ENCODE peak calls at places on chromosomes 16 and 17, in five cellular contexts. F, W, Z, S and A are unnamed samples.

GRCh38 chr17:12376276-12376675 is 289.4 kb upstream of the MYOCD start:
- DNase-seq in W (no peak), F (no peak), S (no peak), Z (no peak), A (no peak)

GRCh38 chr16:72946474-72947194 is 101.3 kb downstream of the ZFHX3 start:
- DNase-seq in W (no peak), S (no peak), F (peak; percentile 62), Z (peak; percentile 94), A (no peak)

GRCh38 chr16:87698676-87699179 is 67.1 kb downstream of the KLHDC4 start:
- DNase-seq in F (no peak), W (no peak), Z (no peak), S (no peak), A (no peak)

GRCh38 chr16:4240624-4241023 is 1.3 kb downstream of the SRL start:
- DNase-seq in F (no peak), Z (no peak), S (no peak), W (no peak), A (no peak)

GRCh38 chr16:27973678-27974077 is 89.8 kb downstream of the GSG1L start:
- DNase-seq in F (no peak), Z (no peak), W (no peak), S (no peak), A (peak; percentile 24)

GRCh38 chr16:2675714-2676113 is 6.6 kb upstream of the KCTD5 start:
- DNase-seq in Z (no peak), F (no peak), W (no peak), S (no peak), A (no peak)

GRCh38 chr17:18235743-18236256 is 10.4 kb downstream of the LLGL1 start:
- DNase-seq in Z (no peak), W (peak; percentile 72), F (no peak), S (no peak), A (no peak)

GRCh38 chr17:7058831-7059447 is 15.0 kb upstream of the SLC16A11 start:
- DNase-seq in Z (no peak), S (no peak), W (peak; percentile 96), F (no peak), A (no peak)

GRCh38 chr16:89827383-89828198 is 684 bp upstream of the SPIRE2 start:
- DNase-seq in S (peak; percentile 58), W (peak; percentile 18), F (peak; percentile 74), Z (peak; percentile 62), A (peak; percentile 40)

GRCh38 chr16:53022374-53022773 is 30.3 kb downstream of the CHD9NB start:
- DNase-seq in F (no peak), Z (peak; percentile 33), W (peak; percentile 53), S (peak; percentile 57), A (peak; percentile 79)

GRCh38 chr17:70855401-70856054 is 686.2 kb downstream of the KCNJ2 start:
- DNase-seq in Z (peak; percentile 54), W (no peak), S (no peak), F (no peak), A (no peak)

GRCh38 chr17:63550816-63551639 is 751 bp downstream of the DCAF7 start:
- DNase-seq in Z (no peak), F (no peak), S (peak; percentile 48), W (peak; percentile 59), A (peak; percentile 78)

GRCh38 chr16:11181889-11182279 is 74.1 kb downstream of the SOCS1 start:
- DNase-seq in S (no peak), Z (peak; percentile 54), F (no peak), W (no peak), A (no peak)

GRCh38 chr16:28261916-28262315 is 30.4 kb upstream of the SBK1 start:
- DNase-seq in S (no peak), Z (no peak), W (no peak), F (no peak), A (no peak)

GRCh38 chr17:7250655-7251329 is 742 bp downstream of the CTDNEP1 start:
- DNase-seq in Z (no peak), W (peak; percentile 42), F (no peak), S (no peak), A (no peak)

GRCh38 chr16:81238296-81239011 is at the start of gene BCO1:
- DNase-seq in F (peak; percentile 52), Z (peak; percentile 84), S (peak; percentile 71), W (peak; percentile 43), A (peak; percentile 75)

GRCh38 chr16:88790312-88791150 is 5.5 kb upstream of the PIEZO1 start:
- DNase-seq in S (no peak), Z (peak; percentile 51), F (no peak), W (no peak), A (no peak)

GRCh38 chr17:34255841-34256240 is 756 bp downstream of the CCL2 start:
- DNase-seq in S (no peak), F (no peak), Z (no peak), W (peak; percentile 10), A (no peak)

GRCh38 chr17:66425751-66426396 is 123.5 kb downstream of the PRKCA start:
- DNase-seq in S (no peak), W (no peak), Z (no peak), F (no peak), A (no peak)

GRCh38 chr16:66942981-66943380 is 7.7 kb downstream of the CES2 start:
- DNase-seq in Z (no peak), W (no peak), S (no peak), F (no peak), A (no peak)

GRCh38 chr17:19304209-19304608 is 58.3 kb downstream of the B9D1 start:
- DNase-seq in S (no peak), W (peak; percentile 74), F (no peak), Z (peak; percentile 81), A (no peak)

GRCh38 chr17:5413682-5414081 is 5.8 kb downstream of the NUP88 start:
- DNase-seq in W (peak; percentile 76), Z (no peak), S (no peak), F (no peak), A (peak; percentile 61)

GRCh38 chr17:80220709-80221215 is 535 bp downstream of the SLC26A11 start:
- DNase-seq in W (peak; percentile 14), S (no peak), F (no peak), Z (peak; percentile 20), A (peak; percentile 51)

GRCh38 chr17:19301274-19301946 is 61.1 kb downstream of the B9D1 start:
- DNase-seq in S (no peak), W (no peak), F (no peak), Z (no peak), A (no peak)

GRCh38 chr17:72117748-72118587 is 2.9 kb upstream of the SOX9 start:
- DNase-seq in Z (peak; percentile 17), S (no peak), W (no peak), F (no peak), A (no peak)

GRCh38 chr16:71526111-71526998 is at the start of gene CHST4:
- DNase-seq in Z (no peak), F (no peak), W (no peak), S (peak; percentile 20), A (peak; percentile 30)

GRCh38 chr17:73643012-73643845 is 1.0 kb downstream of the SDK2 start:
- DNase-seq in W (no peak), Z (no peak), F (peak; percentile 63), S (peak; percentile 46), A (peak; percentile 21)

GRCh38 chr17:31586946-31587345 is 195.5 kb downstream of the RAB11FIP4 start:
- DNase-seq in W (no peak), Z (no peak), F (no peak), S (no peak), A (no peak)

GRCh38 chr16:65743558-65743957 is 621.7 kb upstream of the CDH11 start:
- DNase-seq in F (no peak), S (no peak), W (no peak), Z (no peak), A (no peak)

GRCh38 chr16:17397499-17397891 is 73.3 kb downstream of the XYLT1 start:
- DNase-seq in Z (peak; percentile 77), W (peak; percentile 79), F (no peak), S (no peak), A (no peak)

GRCh38 chr16:22130528-22130927 is 31.8 kb upstream of the SDR42E2 start:
- DNase-seq in Z (no peak), F (no peak), S (no peak), W (no peak), A (no peak)

GRCh38 chr17:62787358-62787757 is 20.8 kb downstream of the MARCHF10 start:
- DNase-seq in W (no peak), Z (no peak), F (no peak), S (no peak), A (no peak)

GRCh38 chr17:21034350-21035235 is 8.2 kb downstream of the USP22 start:
- DNase-seq in F (no peak), Z (no peak), W (no peak), S (no peak), A (no peak)

GRCh38 chr16:87958632-87959031 is 7.4 kb downstream of the BANP start:
- DNase-seq in F (no peak), S (no peak), W (no peak), Z (no peak), A (no peak)

GRCh38 chr16:72743011-72743761 is 304.7 kb downstream of the ZFHX3 start:
- DNase-seq in S (no peak), W (no peak), F (no peak), Z (no peak), A (no peak)

GRCh38 chr16:48831081-48831722 is 221.2 kb upstream of the N4BP1 start:
- DNase-seq in W (no peak), F (no peak), S (no peak), Z (no peak), A (peak; percentile 6)

GRCh38 chr16:67249762-67250327 is 1.1 kb downstream of the SLC9A5 start:
- DNase-seq in W (no peak), Z (no peak), F (no peak), S (no peak), A (no peak)

GRCh38 chr17:4365103-4365627 is 1.3 kb downstream of the UBE2G1 start:
- DNase-seq in W (peak; percentile 94), F (peak; percentile 90), Z (peak; percentile 94), S (peak; percentile 83), A (peak; percentile 96)
- H3K4me3 ChIP-seq in W (peak overlapping the region; percentile 61), F (peak overlapping the region; percentile 98), Z (peak overlapping the region; percentile 81), S (peak overlapping the region; percentile 93), A (peak overlapping the region; percentile 100)

GRCh38 chr17:76515291-76515949 is 14.2 kb upstream of the RHBDF2 start:
- DNase-seq in Z (peak; percentile 80), W (no peak), S (no peak), F (no peak), A (no peak)
- H3K4me3 ChIP-seq in Z (no peak overlapping the region), W (no peak overlapping the region), S (no peak overlapping the region), F (peak overlapping the region; percentile 26), A (no peak overlapping the region)

GRCh38 chr17:81958633-81959342 is 2.2 kb downstream of the NOTUM start:
- DNase-seq in F (no peak), S (no peak), W (no peak), Z (no peak), A (no peak)
- H3K4me3 ChIP-seq in F (peak overlapping the region; percentile 59), S (no peak overlapping the region), W (no peak overlapping the region), Z (no peak overlapping the region), A (peak overlapping the region; percentile 31)

GRCh38 chr17:2071421-2072281 is 16.7 kb downstream of the HIC1 start:
- DNase-seq in F (peak; percentile 53), S (no peak), Z (no peak), W (peak; percentile 73), A (no peak)

GRCh38 chr17:2068101-2068518 is 13.2 kb downstream of the HIC1 start:
- DNase-seq in S (no peak), F (no peak), W (no peak), Z (no peak), A (no peak)

GRCh38 chr17:2071024-2071385 is 16.1 kb downstream of the HIC1 start:
- DNase-seq in S (no peak), F (peak; percentile 27), W (no peak), Z (no peak), A (no peak)

GRCh38 chr17:2068589-2069051 is 13.7 kb downstream of the HIC1 start:
- DNase-seq in Z (no peak), S (no peak), W (peak; percentile 64), F (peak; percentile 56), A (no peak)

GRCh38 chr17:2070241-2071023 is 15.5 kb downstream of the HIC1 start:
- DNase-seq in W (no peak), S (no peak), F (peak; percentile 33), Z (no peak), A (no peak)
- H3K4me3 ChIP-seq in W (no peak overlapping the region), S (no peak overlapping the region), F (no peak overlapping the region), Z (no peak overlapping the region), A (no peak overlapping the region)